ENCODE peak calls at places on chromosomes 5 and 9, in five cellular contexts. N is psoas muscle, C is left ventricle myocardium inferior, Z is cardiac fibroblast, A is RKO. E is an unnamed sample.
A peak's percentile ranks its signal among the peaks of the same experiment; 100 is the strongest.

GRCh38 chr5:91072891-91073290 is 310.2 kb downstream of the ARRDC3 start:
- DNase-seq in A (no peak), Z (peak; percentile 45), C (no peak), N (no peak), E (no peak)

GRCh38 chr5:150492621-150493020 is 15.3 kb upstream of the NDST1 start:
- DNase-seq in N (peak; percentile 46), C (no peak), Z (no peak), A (no peak), E (no peak)

GRCh38 chr9:79221084-79221483 is 350.7 kb upstream of the TLE4 start:
- DNase-seq in A (peak; percentile 3), Z (peak; percentile 81), N (no peak), C (no peak), E (no peak)

GRCh38 chr9:131719262-131719908 is 20.5 kb downstream of the RAPGEF1 start:
- DNase-seq in A (no peak), C (no peak), N (no peak), Z (no peak), E (no peak)

GRCh38 chr5:96262105-96262504 is 170.9 kb downstream of the PCSK1 start:
- DNase-seq in N (no peak), C (no peak), Z (no peak), A (no peak), E (no peak)

GRCh38 chr5:110255194-110255593 is 471.3 kb downstream of the TMEM232 start:
- DNase-seq in C (no peak), A (no peak), N (no peak), Z (no peak), E (no peak)

GRCh38 chr5:181217111-181217804 is 5.8 kb upstream of the TRIM41 start:
- DNase-seq in C (peak; percentile 53), Z (peak; percentile 56), N (peak; percentile 75), A (no peak), E (peak; percentile 69)

GRCh38 chr5:76787237-76787636 is 31.6 kb upstream of the F2RL1 start:
- DNase-seq in C (peak; percentile 44), Z (peak; percentile 100), N (peak; percentile 55), A (no peak), E (no peak)

GRCh38 chr5:77960863-77961396 is 184.8 kb upstream of the TBCA start:
- DNase-seq in C (no peak), N (no peak), A (no peak), Z (no peak), E (no peak)

GRCh38 chr5:45038366-45038987 is 229.7 kb downstream of the MRPS30 start:
- DNase-seq in Z (peak; percentile 30), C (no peak), N (no peak), A (peak; percentile 61), E (peak; percentile 11)

GRCh38 chr5:56496581-56497063 is 263.5 kb upstream of the ANKRD55 start:
- DNase-seq in Z (no peak), N (no peak), A (no peak), C (no peak), E (no peak)

E was measured in pancreas.